ENCODE peak calls at places on chromosome 16, in eight cellular contexts. E, K, V, U, J, S, Y and G are unnamed samples.

GRCh38 chr16:78742501-78743283 is 643.2 kb downstream of the WWOX start:
- DNase-seq in E (no peak), K (peak), V (no peak), U (no peak), J (no peak), S (no peak), Y (peak), G (no peak)

GRCh38 chr16:19698480-19699465 is 19.3 kb downstream of the KNOP1 start:
- DNase-seq in E (no peak), K (no peak), V (no peak), U (no peak), J (no peak), S (no peak), Y (no peak), G (no peak)

GRCh38 chr16:53866520-53866919 is 162.6 kb downstream of the FTO start:
- DNase-seq in E (no peak), K (no peak), V (no peak), U (no peak), J (no peak), S (no peak), Y (no peak), G (no peak)

GRCh38 chr16:80346160-80346632 is 194.6 kb upstream of the DYNLRB2 start:
- DNase-seq in E (no peak), K (no peak), V (no peak), U (no peak), J (no peak), S (no peak), Y (no peak), G (no peak)

GRCh38 chr16:18983565-18984424 is at the start of gene TMC7:
- DNase-seq in E (peak), K (peak), V (peak), U (peak), J (peak), S (peak), Y (no peak), G (no peak)

GRCh38 chr16:46756772-46757171 is 8.6 kb upstream of the MYLK3 start:
- DNase-seq in E (no peak), K (no peak), V (no peak), U (no peak), J (no peak), S (no peak), Y (no peak), G (no peak)

GRCh38 chr16:48535831-48536599 is 74.0 kb downstream of the N4BP1 start:
- DNase-seq in E (no peak), K (peak), V (no peak), U (peak), J (peak), S (peak), Y (no peak), G (peak)

GRCh38 chr16:63922563-63922962 is 1199.3 kb downstream of the CDH11 start:
- DNase-seq in E (no peak), K (no peak), V (no peak), U (no peak), J (no peak), S (no peak), Y (no peak), G (no peak)

GRCh38 chr16:11671676-11672075 is 3.4 kb downstream of the SNN start:
- DNase-seq in E (no peak), K (no peak), V (no peak), U (no peak), J (no peak), S (no peak), Y (no peak), G (no peak)

GRCh38 chr16:73268311-73268997 is 220.5 kb upstream of the ZFHX3 start:
- DNase-seq in E (peak), K (no peak), V (peak), U (no peak), J (no peak), S (peak), Y (no peak), G (no peak)

GRCh38 chr16:25291580-25291979 is 33.9 kb upstream of the ZKSCAN2 start:
- DNase-seq in E (no peak), K (no peak), V (no peak), U (no peak), J (no peak), S (no peak), Y (no peak), G (no peak)

GRCh38 chr16:89920723-89921122 is 2.1 kb downstream of the MC1R start:
- DNase-seq in E (no peak), K (no peak), V (no peak), U (no peak), J (no peak), S (no peak), Y (no peak), G (no peak)

GRCh38 chr16:48491517-48491916 is 106.3 kb upstream of the SIAH1 start:
- DNase-seq in E (no peak), K (no peak), V (no peak), U (no peak), J (no peak), S (no peak), Y (no peak), G (no peak)

GRCh38 chr16:87276926-87277325 is 40.3 kb downstream of the C16orf95 start:
- DNase-seq in E (no peak), K (no peak), V (no peak), U (peak), J (no peak), S (no peak), Y (no peak), G (no peak)

GRCh38 chr16:70715860-70716357 is 30.1 kb upstream of the MTSS2 start:
- DNase-seq in E (no peak), K (peak), V (no peak), U (no peak), J (no peak), S (no peak), Y (no peak), G (no peak)

GRCh38 chr16:80008857-80009256 is 408.3 kb upstream of the MAF start:
- DNase-seq in E (no peak), K (no peak), V (no peak), U (no peak), J (no peak), S (no peak), Y (no peak), G (no peak)

GRCh38 chr16:64615647-64616280 is 506.1 kb downstream of the CDH11 start:
- DNase-seq in E (peak), K (no peak), V (no peak), U (peak), J (no peak), S (peak), Y (no peak), G (no peak)

GRCh38 chr16:49460786-49461470 is 87.3 kb downstream of the C16orf78 start:
- DNase-seq in E (peak), K (no peak), V (no peak), U (peak), J (no peak), S (no peak), Y (no peak), G (no peak)

GRCh38 chr16:25812215-25812614 is 120.5 kb downstream of the HS3ST4 start:
- DNase-seq in E (no peak), K (no peak), V (no peak), U (no peak), J (no peak), S (no peak), Y (no peak), G (no peak)

DNA sequence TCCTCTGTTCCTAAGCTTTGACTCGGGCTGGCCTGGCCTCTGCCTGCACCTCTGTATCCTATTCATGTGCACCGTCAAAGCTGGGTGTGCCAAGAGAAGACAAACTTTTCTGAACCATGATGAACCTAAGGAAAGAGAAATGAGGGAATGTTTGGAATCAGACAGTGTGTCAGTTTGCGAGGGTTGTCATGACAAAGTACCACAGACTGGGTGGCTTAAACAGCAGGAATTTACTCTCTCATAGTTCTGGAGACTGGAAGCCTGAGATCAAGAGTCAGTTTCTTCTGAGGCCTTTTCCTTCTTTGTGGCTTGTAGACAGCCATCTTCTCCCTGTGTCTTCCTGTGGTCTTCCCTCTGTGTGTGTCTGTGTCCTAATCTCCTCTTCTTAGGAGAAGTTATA is 129.0 kb downstream of the KATNIP start:
- DNase-seq in E (no peak), K (no peak), V (no peak), U (no peak), J (no peak), S (no peak), Y (no peak), G (no peak)
- H3K4me3 ChIP-seq in E (no peak), K (no peak), V (no peak), U (no peak), J (no peak), S (no peak), Y (no peak), G (no peak)

DNA sequence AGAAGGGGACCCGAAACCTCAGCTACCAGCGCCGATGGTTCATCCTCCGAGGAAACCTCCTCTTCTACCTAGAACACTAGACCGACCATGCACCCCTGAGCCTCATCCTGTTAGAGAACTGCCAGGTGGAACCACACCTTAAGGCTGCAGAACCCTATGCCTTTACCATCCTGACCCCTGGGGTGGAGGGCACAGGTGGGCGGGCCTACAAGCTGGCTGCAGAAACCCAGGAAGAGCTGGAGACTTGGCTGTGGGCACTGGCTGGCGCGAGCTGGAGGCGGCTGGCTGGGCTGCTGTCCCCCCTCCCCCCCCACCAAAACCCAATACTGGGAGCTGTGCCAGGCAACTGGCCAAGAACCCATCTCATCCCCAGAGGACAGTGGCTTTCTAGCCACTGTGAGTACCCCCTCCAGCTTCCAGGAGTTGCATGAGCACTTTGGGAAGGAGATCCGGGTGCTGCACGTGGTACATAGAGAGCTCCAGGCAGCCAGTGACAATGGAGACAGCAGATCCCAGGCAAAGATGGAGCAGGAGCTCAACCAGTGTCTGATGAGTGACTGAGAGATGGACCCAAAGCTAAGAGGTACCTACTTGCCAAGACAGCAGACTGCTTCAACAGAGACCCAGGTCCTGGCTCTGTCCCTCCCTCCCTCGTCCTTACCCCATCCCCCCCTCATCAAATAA is 1.4 kb upstream of the CD2BP2 start:
- DNase-seq in E (no peak), K (no peak), V (no peak), U (no peak), J (no peak), S (no peak), Y (no peak), G (no peak)
- H3K4me3 ChIP-seq in E (peak), K (peak), V (peak), U (peak), J (no peak), S (peak), Y (peak), G (no peak)

GRCh38 chr16:2971134-2971984 is 2.2 kb downstream of the PAQR4 start:
- DNase-seq in E (no peak), K (no peak), V (no peak), U (no peak), J (no peak), S (no peak), Y (no peak), G (no peak)
- H3K4me3 ChIP-seq in E (peak), K (no peak), V (no peak), U (no peak), J (no peak), S (peak), Y (no peak), G (no peak)

DNA sequence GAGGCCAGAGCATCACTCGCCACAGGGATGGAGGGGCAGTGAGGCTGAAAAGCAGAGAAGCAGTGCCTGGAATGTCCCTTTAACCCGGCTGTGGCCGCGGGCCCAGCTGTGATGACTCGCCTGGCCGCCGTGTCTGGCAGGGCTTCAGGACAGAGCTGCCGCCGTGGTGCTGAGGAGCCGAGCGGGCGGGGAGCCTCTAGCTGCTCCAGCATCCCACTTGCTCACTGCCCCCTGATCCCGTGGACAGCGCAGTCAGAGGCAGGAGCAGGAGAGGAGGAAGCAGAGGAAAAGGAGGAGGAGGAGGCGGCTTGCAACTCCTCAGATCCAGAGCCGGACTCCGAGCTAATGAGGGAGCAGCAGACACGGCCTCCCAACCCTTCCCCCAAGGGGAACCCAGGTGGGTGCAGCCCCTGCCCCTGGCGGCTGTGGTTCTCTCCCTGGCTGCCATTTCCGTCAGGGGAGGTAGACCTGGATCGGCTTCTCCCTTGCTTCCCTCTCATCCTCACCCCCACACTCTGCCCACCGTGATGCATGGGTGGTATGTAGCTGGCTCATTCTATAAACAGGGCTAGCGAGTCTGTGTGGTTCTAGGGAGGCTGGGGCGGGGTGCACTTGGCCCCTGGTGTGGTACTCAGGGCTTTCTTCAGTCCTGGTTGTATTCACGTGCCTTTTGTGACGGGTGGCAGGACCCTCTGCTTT is 165.7 kb downstream of the CMIP start:
- DNase-seq in E (no peak), K (peak), V (no peak), U (peak), J (peak), S (no peak), Y (no peak), G (no peak)
- H3K4me3 ChIP-seq in E (no peak), K (no peak), V (no peak), U (no peak), J (no peak), S (no peak), Y (no peak), G (no peak)

GRCh38 chr16:10655415-10655977 is 39.2 kb downstream of the TEKT5 start:
- DNase-seq in E (no peak), K (no peak), V (no peak), U (no peak), J (peak), S (no peak), Y (no peak), G (no peak)
- H3K4me3 ChIP-seq in E (no peak), K (no peak), V (no peak), U (no peak), J (no peak), S (no peak), Y (no peak), G (no peak)

GRCh38 chr16:3349175-3349574 is 6.5 kb upstream of the OR2C1 start:
- DNase-seq in E (no peak), K (no peak), V (no peak), U (no peak), J (no peak), S (no peak), Y (no peak), G (no peak)

GRCh38 chr16:3347586-3347985 is 8.1 kb upstream of the OR2C1 start:
- DNase-seq in E (no peak), K (no peak), V (no peak), U (no peak), J (no peak), S (no peak), Y (no peak), G (no peak)

GRCh38 chr16:3346041-3346440 is 9.6 kb upstream of the OR2C1 start:
- DNase-seq in E (no peak), K (no peak), V (no peak), U (no peak), J (no peak), S (no peak), Y (no peak), G (no peak)

DNA sequence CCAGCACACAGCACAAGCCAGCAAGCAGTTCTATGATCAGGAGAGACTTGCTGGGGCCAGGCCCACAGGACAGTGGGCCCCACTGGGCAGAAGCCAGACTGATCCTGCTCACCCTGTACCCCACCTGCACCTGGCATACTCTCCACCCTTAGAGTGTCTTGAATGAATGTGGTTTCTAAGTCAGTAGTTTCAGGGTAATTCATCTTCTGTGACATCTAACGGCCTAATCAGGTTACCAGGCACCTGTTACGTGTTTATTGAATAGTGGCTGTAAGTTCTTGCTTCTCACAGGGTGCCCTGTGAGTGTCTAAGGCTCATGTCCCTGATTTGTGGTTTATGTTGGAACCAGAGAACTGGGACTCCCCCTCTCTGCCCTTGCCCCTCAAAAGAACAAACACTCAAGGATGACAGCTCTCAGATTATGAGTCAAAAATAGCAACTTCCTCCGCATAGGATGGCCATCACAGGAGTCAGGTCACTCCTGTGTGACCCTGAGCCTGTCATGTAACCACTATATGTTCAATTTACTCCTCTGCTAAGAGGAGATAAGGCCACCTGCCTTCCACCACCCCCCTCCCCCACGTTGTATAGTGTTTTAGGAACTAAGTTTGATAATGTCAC is 7.0 kb upstream of the OR2C1 start:
- DNase-seq in E (no peak), K (no peak), V (no peak), U (no peak), J (no peak), S (no peak), Y (no peak), G (no peak)
- H3K4me3 ChIP-seq in E (no peak), K (no peak), V (no peak), U (no peak), J (no peak), S (no peak), Y (no peak), G (no peak)

GRCh38 chr16:57801856-57802634 is at the start of gene KIFC3:
- DNase-seq in E (peak), K (peak), V (peak), U (peak), J (peak), S (peak), Y (no peak), G (no peak)

GRCh38 chr16:57803413-57803990 is 1.2 kb upstream of the KIFC3 start:
- DNase-seq in E (no peak), K (no peak), V (no peak), U (no peak), J (no peak), S (peak), Y (no peak), G (no peak)

GRCh38 chr16:57804111-57804837 is 2.0 kb upstream of the KIFC3 start:
- DNase-seq in E (no peak), K (no peak), V (no peak), U (no peak), J (no peak), S (no peak), Y (no peak), G (no peak)

GRCh38 chr16:57801098-57801855 is 1.0 kb downstream of the KIFC3 start:
- DNase-seq in E (peak), K (no peak), V (peak), U (no peak), J (peak), S (peak), Y (no peak), G (peak)

GRCh38 chr16:57802635-57803412 is 533 bp upstream of the KIFC3 start:
- DNase-seq in E (peak), K (peak), V (no peak), U (no peak), J (peak), S (peak), Y (no peak), G (no peak)
- H3K4me3 ChIP-seq in E (peak), K (peak), V (peak), U (peak), J (no peak), S (peak), Y (no peak), G (peak)

GRCh38 chr16:23712976-23713375 is at the start of gene ERN2:
- DNase-seq in E (peak), K (no peak), V (no peak), U (no peak), J (no peak), S (peak), Y (no peak), G (no peak)
- H3K4me3 ChIP-seq in E (no peak), K (no peak), V (no peak), U (no peak), J (no peak), S (peak), Y (no peak), G (no peak)

GRCh38 chr16:674214-674881 is 1.1 kb upstream of the RHBDL1 start:
- DNase-seq in E (no peak), K (peak), V (no peak), U (no peak), J (no peak), S (no peak), Y (no peak), G (no peak)

GRCh38 chr16:673399-673991 is 2.0 kb upstream of the RHBDL1 start:
- DNase-seq in E (no peak), K (no peak), V (no peak), U (no peak), J (no peak), S (no peak), Y (no peak), G (no peak)

GRCh38 chr16:676565-677297 is 1.3 kb downstream of the RHBDL1 start:
- DNase-seq in E (no peak), K (no peak), V (no peak), U (peak), J (peak), S (peak), Y (no peak), G (no peak)

GRCh38 chr16:675884-676564 is 553 bp downstream of the RHBDL1 start:
- DNase-seq in E (no peak), K (no peak), V (no peak), U (no peak), J (no peak), S (peak), Y (no peak), G (no peak)

DNA sequence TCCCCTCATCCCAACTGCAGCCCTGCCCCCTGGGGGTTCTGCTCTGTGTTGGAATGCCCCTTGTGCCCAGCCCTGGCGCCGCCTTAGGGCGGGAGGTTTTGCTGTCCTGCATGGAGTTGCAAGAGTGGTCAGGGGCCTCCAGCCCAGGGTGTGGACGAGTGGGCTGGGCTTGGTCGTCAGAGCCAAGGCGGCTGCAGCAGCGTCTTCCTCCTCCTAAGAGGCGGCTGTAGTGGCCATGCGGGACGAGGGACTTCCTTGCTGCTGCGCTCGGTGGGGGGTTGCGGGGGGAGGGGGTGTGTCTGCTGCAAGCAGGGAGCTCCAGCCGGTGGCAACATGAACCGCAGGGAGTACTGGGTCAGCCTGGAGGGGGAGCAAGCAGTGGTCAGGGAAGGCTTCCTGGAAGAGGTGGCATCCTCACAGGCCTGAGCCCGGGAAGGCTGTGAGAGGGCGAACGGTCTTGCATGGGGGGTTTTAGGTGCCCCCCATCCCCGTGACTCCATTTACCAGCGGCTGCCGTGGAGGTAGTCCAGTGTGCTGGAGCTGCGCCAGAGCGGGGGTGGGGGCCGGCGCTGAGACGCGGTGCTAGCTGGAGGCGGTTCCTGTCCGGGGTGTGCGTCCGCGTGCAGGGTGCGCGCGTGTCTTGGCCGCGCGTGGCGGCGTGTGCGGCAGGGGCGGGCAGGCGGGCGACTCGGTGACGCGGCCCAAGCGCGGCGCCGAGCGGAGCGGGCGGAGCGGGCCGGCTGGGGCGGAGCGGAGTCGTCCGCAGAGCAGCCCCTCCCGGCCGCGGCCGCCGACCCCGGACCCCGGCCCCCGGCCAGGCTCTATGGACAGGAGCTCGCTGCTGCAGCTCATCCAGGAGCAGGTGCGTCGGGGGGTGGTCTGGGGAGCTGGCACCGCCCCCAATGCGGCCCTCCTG is at the start of gene RHBDL1:
- DNase-seq in E (peak), K (no peak), V (no peak), U (no peak), J (no peak), S (peak), Y (no peak), G (no peak)
- H3K4me3 ChIP-seq in E (no peak), K (peak), V (peak), U (peak), J (no peak), S (peak), Y (no peak), G (peak)